ENCODE peak calls at places on chromosomes 12 and 14, in seven cellular contexts. N, M, V, Z, O, G and C are unnamed samples.

GRCh38 chr14:80356413-80356812 is 145.1 kb upstream of the DIO2 start:
- DNase-seq in N (no peak), M (peak), V (peak), Z (no peak), O (no peak), G (no peak), C (peak)

GRCh38 chr12:24814379-24815086 is 134.4 kb downstream of the BCAT1 start:
- DNase-seq in N (no peak), M (no peak), V (no peak), Z (no peak), O (peak), G (no peak), C (no peak)

GRCh38 chr12:68381476-68381875 is 49.3 kb upstream of the MDM1 start:
- DNase-seq in N (peak), M (no peak), V (no peak), Z (no peak), O (no peak), G (no peak), C (no peak)

GRCh38 chr12:43098766-43099550 is 453.0 kb downstream of the ADAMTS20 start:
- DNase-seq in N (no peak), M (no peak), V (no peak), Z (no peak), O (no peak), G (no peak), C (no peak)

GRCh38 chr14:99479160-99479902 is 1.3 kb downstream of the SETD3 start:
- DNase-seq in N (no peak), M (no peak), V (no peak), Z (no peak), O (no peak), G (no peak), C (no peak)

GRCh38 chr12:113929312-113929989 is 36.7 kb downstream of the RBM19 start:
- DNase-seq in N (no peak), M (no peak), V (no peak), Z (no peak), O (no peak), G (no peak), C (no peak)

GRCh38 chr12:119642986-119643385 is 24.9 kb upstream of the PRKAB1 start:
- DNase-seq in N (peak), M (no peak), V (no peak), Z (no peak), O (no peak), G (no peak), C (no peak)

GRCh38 chr14:34498684-34499412 is 36.8 kb upstream of the SPTSSA start:
- DNase-seq in N (no peak), M (peak), V (peak), Z (peak), O (no peak), G (no peak), C (peak)

GRCh38 chr12:70721958-70722357 is 84.7 kb upstream of the PTPRB start:
- DNase-seq in N (no peak), M (no peak), V (no peak), Z (no peak), O (no peak), G (no peak), C (no peak)

GRCh38 chr12:131095826-131096680 is 142.3 kb downstream of the ADGRD1 start:
- DNase-seq in N (no peak), M (no peak), V (no peak), Z (no peak), O (no peak), G (no peak), C (no peak)

GRCh38 chr14:56206576-56206975 is 88.4 kb downstream of the PELI2 start:
- DNase-seq in N (no peak), M (no peak), V (no peak), Z (no peak), O (no peak), G (no peak), C (no peak)

GRCh38 chr14:77882098-77882497 is 82.2 kb downstream of the ADCK1 start:
- DNase-seq in N (no peak), M (no peak), V (peak), Z (no peak), O (no peak), G (no peak), C (no peak)

GRCh38 chr12:81668475-81668874 is 90.7 kb downstream of the PPFIA2 start:
- DNase-seq in N (no peak), M (no peak), V (no peak), Z (peak), O (no peak), G (no peak), C (no peak)

GRCh38 chr12:15278816-15279658 is 43.3 kb upstream of the PTPRO start:
- DNase-seq in N (no peak), M (no peak), V (peak), Z (no peak), O (no peak), G (no peak), C (no peak)

GRCh38 chr12:63045020-63045860 is 105.8 kb downstream of the AVPR1A start:
- DNase-seq in N (no peak), M (no peak), V (no peak), Z (no peak), O (no peak), G (no peak), C (no peak)

GRCh38 chr12:107570721-107571120 is 114.9 kb upstream of the PWP1 start:
- DNase-seq in N (no peak), M (no peak), V (peak), Z (no peak), O (no peak), G (no peak), C (no peak)

GRCh38 chr14:34843011-34843554 is 32.1 kb downstream of the BAZ1A start:
- DNase-seq in N (peak), M (peak), V (peak), Z (no peak), O (peak), G (no peak), C (no peak)

GRCh38 chr14:35419429-35419841 is 14.9 kb upstream of the NFKBIA start:
- DNase-seq in N (no peak), M (peak), V (no peak), Z (no peak), O (no peak), G (no peak), C (no peak)

GRCh38 chr12:108308432-108308831 is 30.7 kb downstream of the CMKLR1 start:
- DNase-seq in N (no peak), M (no peak), V (no peak), Z (no peak), O (no peak), G (no peak), C (no peak)

GRCh38 chr12:3213768-3214167 is 136.6 kb downstream of the TSPAN9 start:
- DNase-seq in N (no peak), M (no peak), V (no peak), Z (no peak), O (no peak), G (no peak), C (no peak)

GRCh38 chr12:109989380-109989779 is 6.8 kb downstream of the GIT2 start:
- DNase-seq in N (no peak), M (no peak), V (no peak), Z (no peak), O (no peak), G (no peak), C (no peak)

GRCh38 chr14:77133718-77134338 is 7.8 kb downstream of the ZDHHC22 start:
- DNase-seq in N (peak), M (peak), V (no peak), Z (no peak), O (no peak), G (peak), C (peak)

GRCh38 chr12:128684357-128684756 is 139.4 kb downstream of the SLC15A4 start:
- DNase-seq in N (no peak), M (no peak), V (no peak), Z (no peak), O (no peak), G (no peak), C (no peak)

GRCh38 chr14:68143341-68143807 is 323.8 kb downstream of the RAD51B start:
- DNase-seq in N (no peak), M (no peak), V (no peak), Z (no peak), O (no peak), G (no peak), C (no peak)

GRCh38 chr12:111056618-111057521 is 136.5 kb upstream of the MYL2 start:
- DNase-seq in N (peak), M (no peak), V (peak), Z (no peak), O (peak), G (no peak), C (no peak)

GRCh38 chr12:2284321-2284813 is 231.6 kb downstream of the CACNA1C start:
- DNase-seq in N (no peak), M (no peak), V (peak), Z (no peak), O (no peak), G (no peak), C (no peak)

GRCh38 chr14:101600891-101601602 is 39.8 kb downstream of the DIO3 start:
- DNase-seq in N (no peak), M (no peak), V (no peak), Z (no peak), O (no peak), G (no peak), C (no peak)

GRCh38 chr12:15996254-15996653 is 85.1 kb downstream of the DERA start:
- DNase-seq in N (no peak), M (no peak), V (no peak), Z (no peak), O (no peak), G (no peak), C (peak)

GRCh38 chr14:23055621-23056256 is 1.6 kb downstream of the CDH24 start:
- DNase-seq in N (no peak), M (no peak), V (peak), Z (no peak), O (no peak), G (no peak), C (no peak)

GRCh38 chr14:23058654-23059504 is 1.6 kb upstream of the CDH24 start:
- DNase-seq in N (no peak), M (no peak), V (no peak), Z (no peak), O (no peak), G (no peak), C (no peak)

GRCh38 chr14:23056257-23056955 is 914 bp downstream of the CDH24 start:
- DNase-seq in N (peak), M (peak), V (peak), Z (peak), O (no peak), G (no peak), C (peak)

GRCh38 chr14:23056956-23057756 is at the start of gene CDH24:
- DNase-seq in N (peak), M (no peak), V (peak), Z (no peak), O (no peak), G (no peak), C (peak)

GRCh38 chr14:23057757-23058653 is 685 bp upstream of the CDH24 start:
- DNase-seq in N (peak), M (peak), V (peak), Z (peak), O (peak), G (peak), C (peak)
- TF ChIP-seq JUND in N (no peak), M (no peak), V (no peak), Z (no peak), O (no peak), G (peak), C (no peak)

GRCh38 chr12:51839310-51839943 is 9.1 kb downstream of the FIGNL2 start:
- DNase-seq in N (no peak), M (no peak), V (no peak), Z (no peak), O (no peak), G (no peak), C (no peak)
- TF ChIP-seq JUND in N (no peak), M (no peak), V (no peak), Z (no peak), O (no peak), G (no peak), C (no peak)

GRCh38 chr12:116416161-116416560 is 138.7 kb upstream of the MED13L start:
- DNase-seq in N (no peak), M (no peak), V (no peak), Z (no peak), O (no peak), G (no peak), C (no peak)
- TF ChIP-seq JUND in N (no peak), M (no peak), V (no peak), Z (no peak), O (no peak), G (no peak), C (no peak)

DNA sequence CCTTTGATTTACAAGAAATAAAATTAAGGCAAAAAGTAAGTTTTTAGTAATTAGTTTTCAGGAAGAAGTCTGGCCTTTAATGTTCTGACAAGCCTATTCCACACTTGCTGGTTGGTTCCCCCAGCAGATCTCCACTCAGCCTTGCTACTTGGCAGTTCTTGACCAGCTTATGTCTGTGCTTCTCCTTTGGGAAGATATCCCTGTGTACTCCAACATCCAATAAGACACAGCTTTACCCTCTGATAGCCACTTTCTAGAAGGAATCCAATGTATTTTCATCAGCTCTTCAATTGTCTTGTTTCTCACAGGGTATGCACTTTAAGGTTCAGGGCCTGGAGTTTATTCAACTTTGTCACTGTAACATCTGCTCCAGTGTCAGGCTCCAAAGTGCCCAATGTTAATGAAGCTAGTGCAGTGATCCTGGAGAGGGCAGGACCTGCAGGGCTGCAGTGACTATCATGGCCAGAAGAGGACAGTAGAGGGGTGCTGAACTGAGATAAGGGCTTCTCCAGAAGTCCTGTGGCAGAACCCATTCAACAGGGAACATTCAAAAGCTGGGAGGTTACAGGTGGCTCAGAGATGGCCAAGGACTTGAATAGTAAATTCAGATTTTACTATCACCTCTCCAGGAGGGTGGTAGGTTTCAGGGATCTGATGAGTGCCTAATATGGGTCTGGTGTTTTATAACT is 22.9 kb downstream of the JKAMP start:
- DNase-seq in N (peak), M (peak), V (peak), Z (peak), O (no peak), G (peak), C (no peak)
- TF ChIP-seq JUND in N (no peak), M (no peak), V (no peak), Z (no peak), O (no peak), G (no peak), C (no peak)